ENCODE peak calls at places on chromosomes 1 and 21, in nine cellular contexts. A is Caki2; U is tibial nerve; B is activated CD4-positive, alpha-beta T cell treated with anti-CD3 and anti-CD28 coated beads for 36 hours; F is naive thymus-derived CD8-positive, alpha-beta T cell; N is iPS-NIHi11; D is HFFc6; K is CD8-positive, alpha-beta T cell; Z is kidney tubule cell. W is an unnamed sample.

GRCh38 chr1:228865613-228866320 is 130.5 kb downstream of the RHOU start:
- DNase-seq in A (no peak), U (no peak), B (no peak), F (no peak), N (no peak), D (no peak), K (no peak), Z (no peak), W (no peak)

GRCh38 chr1:42479621-42480020 is 16.5 kb downstream of the CCDC30 start:
- DNase-seq in A (no peak), U (no peak), B (no peak), F (no peak), N (peak), D (peak), K (no peak), Z (peak), W (peak)

GRCh38 chr1:9671377-9672140 is 20.0 kb downstream of the PIK3CD start:
- DNase-seq in A (peak), U (no peak), B (peak), F (peak), N (no peak), D (no peak), K (no peak), Z (peak), W (peak)

GRCh38 chr1:203039609-203040517 is 13.6 kb downstream of the PPFIA4 start:
- DNase-seq in A (no peak), U (no peak), B (peak), F (peak), N (peak), D (no peak), K (no peak), Z (no peak), W (peak)

GRCh38 chr1:192575499-192576189 is at the start of gene RGS1:
- DNase-seq in A (no peak), U (no peak), B (peak), F (peak), N (no peak), D (no peak), K (peak), Z (no peak), W (no peak)

GRCh38 chr1:244214009-244214967 is 163.2 kb downstream of the ZBTB18 start:
- DNase-seq in A (peak), U (no peak), B (no peak), F (no peak), N (peak), D (peak), K (no peak), Z (peak), W (no peak)

GRCh38 chr1:183670169-183670568 is 17.1 kb upstream of the APOBEC4 start:
- DNase-seq in A (no peak), U (no peak), B (no peak), F (no peak), N (no peak), D (no peak), K (no peak), Z (no peak), W (no peak)

GRCh38 chr21:34909492-34910292 is 139.4 kb downstream of the RUNX1 start:
- DNase-seq in A (no peak), U (no peak), B (no peak), F (no peak), N (no peak), D (no peak), K (no peak), Z (no peak), W (no peak)

GRCh38 chr1:30358510-30358909 is 364.9 kb downstream of the MATN1 start:
- DNase-seq in A (peak), U (no peak), B (no peak), F (no peak), N (no peak), D (no peak), K (no peak), Z (no peak), W (peak)

GRCh38 chr1:6962390-6962955 is 177.2 kb downstream of the CAMTA1 start:
- DNase-seq in A (peak), U (peak), B (peak), F (peak), N (peak), D (no peak), K (no peak), Z (peak), W (no peak)